ENCODE peak calls at places on chromosomes 6 and 20, in six cellular contexts. G is IMR-90, B is cardiac muscle cell, P is NCI-H345, R is H7, I is mesenteric fat pad. T is an unnamed sample.

GRCh38 chr20:1830240-1830639 is 65.0 kb upstream of the SIRPA start:
- DNase-seq in B (peak; percentile 94), R (peak; percentile 44), P (no peak), G (peak; percentile 99), I (no peak), T (peak; percentile 93)

GRCh38 chr6:113697642-113698410 is 159.3 kb upstream of the MARCKS start:
- DNase-seq in I (no peak), B (peak; percentile 86), R (no peak), P (no peak), G (peak; percentile 98), T (peak; percentile 90)

GRCh38 chr20:61533231-61533631 is 281.2 kb downstream of the CDH4 start:
- DNase-seq in B (no peak), R (no peak), G (no peak), I (no peak), P (no peak), T (no peak)

GRCh38 chr6:81235512-81235911 is 517.0 kb downstream of the TENT5A start:
- DNase-seq in P (no peak), I (no peak), R (no peak), G (no peak), B (no peak), T (no peak)

GRCh38 chr6:164693934-164694333 is 615.5 kb downstream of the C6orf118 start:
- DNase-seq in P (no peak), I (no peak), B (peak; percentile 70), G (no peak), R (peak; percentile 15), T (peak; percentile 75)

GRCh38 chr20:14937846-14938245 is 600.4 kb upstream of the FLRT3 start:
- DNase-seq in I (no peak), G (no peak), R (no peak), B (no peak), P (no peak), T (no peak)

GRCh38 chr20:38599410-38599882 is 2.2 kb upstream of the ARHGAP40 start:
- DNase-seq in I (no peak), P (no peak), B (peak; percentile 56), R (peak; percentile 43), G (no peak), T (no peak)

GRCh38 chr6:28371706-28372451 is 22.1 kb downstream of the ZKSCAN3 start:
- DNase-seq in B (peak; percentile 22), I (no peak), G (no peak), R (no peak), P (no peak), T (no peak)

GRCh38 chr20:22387452-22387851 is 196.9 kb downstream of the FOXA2 start:
- DNase-seq in P (no peak), G (no peak), B (no peak), R (no peak), I (no peak), T (no peak)

T was measured in astrocyte of the spinal cord.